ENCODE peak calls at places on chromosome 5, in seven cellular contexts. F is fibroblast of pulmonary artery; C is body of pancreas; Z is CD8-positive, alpha-beta T cell; A is psoas muscle; G is uterus; I is AG10803. M is an unnamed sample.

GRCh38 chr5:79694183-79694582 is 4.5 kb downstream of the CMYA5 start:
- DNase-seq in A (no peak), G (no peak), F (no peak), Z (no peak), I (no peak), C (no peak), M (no peak)

GRCh38 chr5:175895701-175896102 is 24.3 kb downstream of the CPLX2 start:
- DNase-seq in C (no peak), Z (peak), F (no peak), I (no peak), A (no peak), G (no peak), M (no peak)

GRCh38 chr5:39202594-39203290 is 16.6 kb downstream of the FYB1 start:
- DNase-seq in Z (no peak), G (no peak), A (no peak), C (no peak), I (no peak), F (no peak), M (no peak)

GRCh38 chr5:179679014-179679674 is 1.7 kb downstream of the CBY3 start:
- DNase-seq in Z (peak), I (peak), A (peak), C (peak), G (peak), F (peak), M (no peak)

GRCh38 chr5:80566711-80567259 is 3.3 kb downstream of the ANKRD34B start:
- DNase-seq in A (no peak), I (no peak), F (no peak), G (no peak), Z (no peak), C (no peak), M (no peak)

GRCh38 chr5:134512661-134512999 is 12.8 kb upstream of the JADE2 start:
- DNase-seq in G (no peak), C (no peak), I (no peak), A (no peak), F (no peak), Z (no peak), M (no peak)

GRCh38 chr5:132813599-132814440 is 718 bp downstream of the SOWAHA start:
- DNase-seq in F (no peak), Z (no peak), I (no peak), C (peak), G (no peak), A (no peak), M (no peak)

GRCh38 chr5:43680286-43680685 is 77.3 kb downstream of the NNT start:
- DNase-seq in F (no peak), I (peak), C (no peak), G (no peak), Z (no peak), A (no peak), M (no peak)

GRCh38 chr5:32852535-32852934 is 141.4 kb downstream of the NPR3 start:
- DNase-seq in I (peak), F (peak), G (no peak), C (peak), Z (no peak), A (peak), M (no peak)

GRCh38 chr5:39013938-39014337 is 60.3 kb downstream of the RICTOR start:
- DNase-seq in G (no peak), A (no peak), C (no peak), F (peak), I (peak), Z (no peak), M (no peak)

GRCh38 chr5:143760137-143760505 is 51.8 kb upstream of the HMHB1 start:
- DNase-seq in C (no peak), F (no peak), Z (no peak), G (no peak), A (no peak), I (no peak), M (no peak)

GRCh38 chr5:162323471-162323870 is 255.9 kb downstream of the GABRG2 start:
- DNase-seq in F (no peak), I (no peak), G (no peak), A (no peak), Z (no peak), C (no peak), M (no peak)

GRCh38 chr5:2509527-2509926 is 241.9 kb downstream of the IRX2 start:
- DNase-seq in A (no peak), I (no peak), G (no peak), F (no peak), C (no peak), Z (no peak), M (no peak)

GRCh38 chr5:66830636-66831035 is 234.4 kb downstream of the MAST4 start:
- DNase-seq in G (no peak), I (no peak), A (no peak), Z (no peak), C (no peak), F (peak), M (no peak)
- H3K4me3 ChIP-seq in G (no peak), I (no peak), A (no peak), Z (no peak), C (no peak), F (peak), M (no peak)

GRCh38 chr5:77514457-77514856 is 22.3 kb upstream of the WDR41 start:
- DNase-seq in G (no peak), A (no peak), F (no peak), Z (no peak), I (no peak), C (no peak), M (no peak)

GRCh38 chr5:77518304-77518703 is 26.2 kb upstream of the WDR41 start:
- DNase-seq in C (no peak), F (peak), G (no peak), Z (no peak), I (no peak), A (no peak), M (no peak)
- TF ChIP-seq CTCF in C (no peak), F (peak), G (no peak), Z (no peak), I (no peak), A (peak), M (no peak)

GRCh38 chr5:150214289-150214688 is 24.4 kb downstream of the SLC6A7 start:
- DNase-seq in G (no peak), F (no peak), Z (no peak), C (no peak), A (peak), I (peak), M (no peak)
- H3K4me3 ChIP-seq in G (no peak), F (no peak), Z (no peak), C (no peak), A (no peak), I (no peak), M (no peak)

DNA sequence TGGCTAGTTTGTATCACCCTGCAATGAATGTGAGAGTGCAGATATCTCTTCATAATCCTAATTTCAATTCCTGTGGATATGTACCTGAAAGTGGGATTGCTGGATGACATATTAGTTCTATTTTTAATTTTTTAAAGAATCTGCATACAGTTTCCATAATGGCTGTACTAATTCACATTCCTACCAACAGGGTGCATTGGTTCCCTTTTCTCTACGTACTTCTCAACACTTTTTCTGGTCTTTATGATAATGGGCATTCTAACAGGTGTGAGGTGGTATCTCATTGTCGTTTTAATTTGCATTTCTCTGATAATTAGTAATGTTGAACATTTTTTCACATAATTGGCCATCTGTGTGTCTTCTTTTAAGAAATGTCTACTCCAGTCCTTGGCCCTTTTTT is 927.5 kb downstream of the DTWD2 start:
- DNase-seq in A (no peak), I (no peak), C (no peak), G (no peak), F (no peak), Z (no peak), M (no peak)
- TF ChIP-seq CTCF in A (no peak), I (no peak), C (no peak), G (no peak), F (peak), Z (no peak), M (peak)

GRCh38 chr5:137734962-137735530 is 843 bp downstream of the KLHL3 start:
- DNase-seq in Z (no peak), F (peak), A (no peak), G (peak), I (peak), C (no peak), M (no peak)

GRCh38 chr5:137731201-137731600 is 4.7 kb downstream of the KLHL3 start:
- DNase-seq in G (no peak), A (no peak), Z (no peak), F (no peak), C (no peak), I (peak), M (peak)

GRCh38 chr5:137733922-137734695 is 1.8 kb downstream of the KLHL3 start:
- DNase-seq in A (no peak), I (peak), G (no peak), F (peak), C (no peak), Z (no peak), M (no peak)

GRCh38 chr5:137730331-137730730 is 5.6 kb downstream of the KLHL3 start:
- DNase-seq in Z (no peak), G (no peak), I (peak), C (no peak), A (no peak), F (no peak), M (no peak)

DNA sequence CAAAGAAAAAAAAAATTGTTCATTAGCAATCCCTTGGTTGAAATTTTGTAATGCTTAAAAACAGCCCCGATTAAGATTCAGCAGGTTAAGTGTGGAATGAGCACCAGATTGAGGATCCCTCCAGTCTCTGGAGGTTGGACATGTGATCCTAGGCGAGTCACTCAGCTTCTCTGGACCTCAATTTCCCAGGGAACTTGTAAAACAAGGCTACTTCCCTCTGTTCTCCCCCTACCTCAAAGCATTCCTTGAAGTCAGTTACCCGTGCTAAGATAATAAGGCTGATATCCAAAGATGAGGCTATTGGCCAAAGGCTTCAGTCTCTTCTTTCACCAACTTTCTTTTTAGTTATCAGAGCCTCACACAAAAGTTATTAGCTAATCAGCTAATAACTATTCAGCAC is 2.9 kb downstream of the KLHL3 start:
- DNase-seq in A (no peak), G (no peak), Z (no peak), I (no peak), F (no peak), C (no peak), M (no peak)
- H3K4me3 ChIP-seq in A (no peak), G (no peak), Z (no peak), I (no peak), F (no peak), C (no peak), M (no peak)

DNA sequence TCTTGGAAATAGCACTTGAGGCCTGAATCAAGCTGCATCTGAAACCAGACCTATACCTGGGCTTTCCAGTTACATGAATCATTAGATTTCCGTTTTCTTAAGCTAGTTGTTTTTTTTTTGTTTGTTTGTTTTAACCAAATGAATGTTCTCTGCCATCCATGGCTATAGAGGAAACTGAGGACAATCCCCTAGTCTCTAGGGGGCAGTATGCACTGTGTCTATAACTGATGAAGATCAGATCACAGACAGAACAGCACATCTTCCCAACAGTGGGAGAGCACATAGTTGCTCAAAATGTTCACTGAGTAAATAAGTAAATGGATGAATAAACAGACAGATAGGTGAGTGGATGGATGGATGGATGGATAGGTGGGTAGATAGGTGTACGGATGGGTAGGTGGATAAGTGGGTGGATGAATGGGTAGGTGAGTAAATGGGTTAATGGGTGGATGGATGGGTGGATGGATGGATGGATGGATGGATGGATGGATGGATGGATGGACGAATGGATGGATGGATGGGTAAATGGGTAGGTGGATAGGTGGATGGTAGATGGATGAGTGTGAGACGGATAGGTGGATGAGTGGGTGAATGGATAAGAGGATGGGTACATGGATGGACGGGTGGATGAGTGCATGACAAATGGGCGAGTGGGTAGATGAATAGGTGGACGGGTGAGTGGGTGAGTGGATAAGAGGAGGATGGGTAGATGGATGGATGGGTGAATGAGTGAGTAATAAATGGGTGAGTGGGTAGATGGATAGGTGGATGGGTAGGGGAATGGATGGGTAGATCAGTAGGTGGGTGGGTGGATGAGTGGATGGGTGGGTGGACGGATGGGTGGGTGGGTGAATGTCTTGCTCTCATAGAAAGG is 179.1 kb downstream of the FGF18 start:
- DNase-seq in Z (no peak), F (no peak), A (no peak), G (no peak), I (no peak), C (no peak), M (no peak)
- TF ChIP-seq CTCF in Z (no peak), F (no peak), A (no peak), G (no peak), I (no peak), C (no peak), M (peak)